ENCODE peak calls at places on chromosomes 4 and X, in seven cellular contexts. X is psoas muscle, J is heart right ventricle, Q is ovary, I is epithelial cell of esophagus, V is colonic mucosa, H is tibial artery. K is an unnamed sample.

GRCh38 chr4:26736621-26737020 is 124.0 kb upstream of the STIM2 start:
- DNase-seq in X (no peak), J (no peak), Q (no peak), I (peak; percentile 89), V (no peak), H (no peak), K (no peak)

GRCh38 chr4:40579983-40580382 is 49.7 kb downstream of the RBM47 start:
- DNase-seq in X (no peak), J (no peak), Q (no peak), I (peak; percentile 92), V (no peak), H (no peak), K (no peak)

GRCh38 chrX:65300104-65300809 is 234.3 kb downstream of the LAS1L start:
- DNase-seq in X (no peak), J (no peak), Q (no peak), I (no peak), V (no peak), H (no peak), K (no peak)

GRCh38 chrX:78357342-78358055 is 30.1 kb upstream of the CYSLTR1 start:
- DNase-seq in X (no peak), J (no peak), Q (no peak), I (peak; percentile 88), V (no peak), H (no peak), K (no peak)

GRCh38 chrX:127708155-127708554 is 344.0 kb downstream of the ACTRT1 start:
- DNase-seq in X (no peak), J (no peak), Q (no peak), I (peak; percentile 37), V (no peak), H (no peak), K (no peak)

GRCh38 chr4:67052981-67053380 is 492.3 kb downstream of the CENPC start:
- DNase-seq in X (no peak), J (no peak), Q (no peak), I (no peak), V (no peak), H (no peak), K (no peak)

GRCh38 chr4:90127223-90127705 is at the start of gene CCSER1:
- DNase-seq in X (peak; percentile 73), J (peak; percentile 76), Q (peak; percentile 24), I (peak; percentile 75), V (peak; percentile 80), H (peak; percentile 76), K (peak; percentile 81)

GRCh38 chr4:180913750-180914149 is 1329.5 kb upstream of the TENM3 start:
- DNase-seq in X (no peak), J (no peak), Q (no peak), I (peak; percentile 77), V (no peak), H (no peak), K (no peak)

GRCh38 chrX:74133156-74133796 is 170.7 kb upstream of the ZCCHC13 start:
- DNase-seq in X (no peak), J (peak; percentile 13), Q (no peak), I (peak; percentile 61), V (peak; percentile 27), H (no peak), K (no peak)

GRCh38 chr4:175509320-175509719 is 302.7 kb downstream of the GPM6A start:
- DNase-seq in X (no peak), J (no peak), Q (no peak), I (peak; percentile 17), V (no peak), H (no peak), K (no peak)

GRCh38 chrX:115892787-115893671 is 277.5 kb upstream of the AGTR2 start:
- DNase-seq in X (peak; percentile 77), J (no peak), Q (peak; percentile 68), I (peak; percentile 22), V (peak; percentile 79), H (no peak), K (peak; percentile 74)

GRCh38 chrX:19410259-19410658 is 66.5 kb downstream of the PDHA1 start:
- DNase-seq in X (no peak), J (no peak), Q (no peak), I (no peak), V (no peak), H (no peak), K (no peak)

GRCh38 chrX:46376246-46376885 is 168.9 kb downstream of the ZNF674 start:
- DNase-seq in X (no peak), J (no peak), Q (no peak), I (peak; percentile 71), V (peak; percentile 22), H (no peak), K (no peak)

GRCh38 chr4:108877821-108878220 is 115.0 kb upstream of the ETNPPL start:
- DNase-seq in X (no peak), J (no peak), Q (no peak), I (peak; percentile 28), V (no peak), H (no peak), K (no peak)

DNA sequence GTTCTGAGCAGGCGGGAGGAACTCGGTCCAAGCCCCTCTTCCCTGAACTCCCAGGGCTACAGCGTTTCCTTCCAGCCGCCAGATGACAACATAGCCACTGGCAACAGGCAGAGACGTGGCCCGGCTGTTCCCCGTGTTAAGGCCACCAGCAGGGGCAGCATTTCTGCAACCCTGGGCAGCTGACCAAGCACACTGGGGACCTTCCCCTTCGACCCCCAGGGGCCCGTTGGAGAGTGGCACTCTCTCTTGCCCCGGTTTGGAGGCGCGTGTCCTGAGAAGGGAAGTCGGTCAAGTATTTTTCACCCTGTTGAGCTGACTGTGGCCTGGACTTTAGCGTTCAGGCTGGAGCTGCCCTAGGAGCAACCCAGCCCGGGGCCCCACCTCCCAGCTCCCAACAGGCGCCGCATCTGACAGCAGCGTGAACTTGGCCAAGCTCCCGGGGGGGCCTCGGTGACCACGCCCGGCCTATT is 37.6 kb downstream of the ZBTB49 start:
- DNase-seq in X (no peak), J (peak; percentile 13), Q (peak; percentile 36), I (peak; percentile 9), V (no peak), H (peak; percentile 50), K (no peak)
- TF ChIP-seq CTCF in X (no peak), J (peak; percentile 42), Q (no peak), I (no peak), V (no peak), H (no peak), K (no peak)

DNA sequence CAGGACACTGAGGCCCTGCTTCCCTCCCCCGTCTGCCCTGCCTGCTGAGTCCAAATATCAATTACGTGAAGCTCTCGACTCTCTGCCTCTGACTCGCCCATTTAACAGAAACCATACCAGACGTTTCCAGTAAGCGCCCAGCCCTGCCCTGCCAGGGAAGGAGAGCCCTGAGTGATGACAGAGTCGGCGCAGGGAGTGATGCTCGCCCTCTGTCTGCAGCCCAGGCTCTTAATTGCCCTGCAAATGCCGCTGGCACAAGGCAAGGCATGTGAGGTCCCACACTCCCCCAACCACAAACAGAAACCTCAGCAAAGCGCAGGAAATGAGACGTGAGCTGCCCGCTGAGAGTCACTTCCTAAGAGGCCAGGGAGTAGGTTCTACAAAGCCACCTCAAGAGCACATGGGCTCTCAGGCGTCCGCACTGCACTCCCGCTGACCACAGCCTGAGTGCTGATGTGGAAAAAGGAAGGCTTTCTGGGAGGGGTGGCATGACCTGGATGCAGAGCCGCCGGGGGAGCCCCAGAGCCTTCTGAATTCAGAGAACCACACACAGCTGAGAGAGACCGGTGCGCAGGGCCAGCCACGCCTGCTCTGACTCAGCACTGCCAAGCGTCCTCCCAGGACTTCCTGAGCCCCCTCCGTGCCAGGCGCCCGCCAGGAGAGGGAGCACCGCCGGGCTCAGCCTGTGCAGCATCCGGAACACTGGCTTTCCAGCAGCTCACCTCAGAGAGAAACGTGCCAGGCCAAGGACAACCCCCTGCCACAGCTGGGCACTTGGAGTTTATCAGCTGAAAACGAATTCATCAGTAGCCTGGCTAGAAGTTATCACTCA is 5.3 kb downstream of the ZFYVE28 start:
- DNase-seq in X (peak; percentile 91), J (peak; percentile 69), Q (peak; percentile 41), I (peak; percentile 87), V (peak; percentile 90), H (peak; percentile 90), K (peak; percentile 76)
- H3K4me3 ChIP-seq in X (peak overlapping the region; percentile 44), J (peak overlapping the region; percentile 38), Q (no peak overlapping the region), I (peak overlapping the region; percentile 27), V (peak overlapping the region; percentile 26), H (peak overlapping the region; percentile 15), K (no peak overlapping the region)

GRCh38 chr4:13246107-13246506 is 238.0 kb downstream of the RAB28 start:
- DNase-seq in X (no peak), J (no peak), Q (no peak), I (no peak), V (no peak), H (no peak), K (no peak)

GRCh38 chr4:13243152-13243551 is 241.0 kb downstream of the RAB28 start:
- DNase-seq in X (no peak), J (no peak), Q (no peak), I (no peak), V (no peak), H (no peak), K (no peak)

GRCh38 chr4:13244342-13244905 is 239.7 kb downstream of the RAB28 start:
- DNase-seq in X (no peak), J (no peak), Q (no peak), I (no peak), V (no peak), H (no peak), K (no peak)

DNA sequence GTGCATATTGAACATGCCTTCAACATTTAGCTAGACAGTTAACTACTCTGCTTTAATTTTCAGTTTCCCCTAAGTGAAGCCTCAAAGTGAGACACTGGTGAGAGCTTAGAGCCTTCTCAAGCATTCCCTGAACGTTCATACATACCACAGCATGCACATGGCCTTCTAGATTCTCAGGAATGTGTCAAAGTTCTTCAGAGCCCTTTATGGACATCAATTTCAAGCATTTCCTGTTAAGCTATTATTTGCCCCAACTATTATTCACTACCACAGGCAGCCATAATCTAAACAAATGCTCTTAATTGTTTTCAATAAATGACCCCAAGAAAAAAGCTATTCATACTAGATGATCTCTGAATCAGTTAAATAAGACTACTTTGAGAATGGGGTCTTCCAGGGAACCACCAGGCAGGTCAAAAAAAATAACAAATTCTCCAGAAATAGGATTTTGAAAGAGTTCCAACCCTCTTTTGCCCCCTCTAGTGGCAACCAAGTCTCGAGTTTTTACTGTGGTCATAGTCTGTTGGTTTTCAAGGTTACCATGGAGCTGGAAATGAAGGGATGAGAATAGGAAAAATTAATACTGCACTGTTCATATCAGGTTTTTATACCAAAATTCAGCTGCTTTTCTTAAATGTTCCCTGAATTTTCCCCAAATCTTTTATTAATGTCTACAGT is 235.4 kb downstream of the RAB28 start:
- DNase-seq in X (no peak), J (no peak), Q (no peak), I (no peak), V (no peak), H (no peak), K (no peak)
- TF ChIP-seq CTCF in X (no peak), J (no peak), Q (no peak), I (no peak), V (no peak), H (no peak), K (no peak)

DNA sequence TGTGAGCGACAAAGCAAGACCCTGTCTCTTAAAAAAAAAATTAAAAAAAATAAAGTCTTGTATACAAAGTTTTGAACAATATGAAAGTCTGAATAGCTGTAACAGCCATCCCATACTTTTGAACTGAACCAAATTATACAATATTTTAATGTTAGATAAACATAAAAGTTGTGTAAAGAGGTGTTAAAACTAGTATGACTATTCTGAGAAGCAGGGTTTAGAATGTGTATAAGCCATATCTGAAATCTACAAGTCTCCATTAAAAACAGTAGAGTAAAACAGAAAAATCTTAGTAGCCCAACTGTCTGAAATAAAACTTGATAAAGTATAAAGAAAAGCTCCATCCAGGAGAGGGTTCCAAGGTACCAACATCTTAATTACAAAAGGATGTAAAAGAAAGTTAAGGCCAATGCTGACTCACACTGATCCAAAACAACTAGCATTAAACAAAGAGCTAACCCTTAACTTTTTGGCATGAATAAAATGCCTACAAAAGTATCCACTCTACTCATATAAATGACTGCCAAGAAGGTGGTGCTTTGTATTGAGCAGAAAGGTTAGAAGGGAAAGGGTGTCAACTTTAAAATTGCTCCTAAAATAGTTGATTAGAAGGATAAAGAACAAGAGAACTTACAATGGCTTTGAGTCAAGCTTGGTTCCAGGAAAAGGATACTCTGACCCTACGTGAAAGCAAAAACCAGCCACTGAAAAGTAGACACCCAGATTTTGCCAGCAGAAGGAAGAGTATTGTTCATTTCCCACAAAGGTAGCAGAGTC is 18.5 kb downstream of the CNOT6L start:
- DNase-seq in X (no peak), J (peak; percentile 11), Q (no peak), I (no peak), V (no peak), H (no peak), K (no peak)
- H3K4me3 ChIP-seq in X (peak overlapping the region; percentile 34), J (peak overlapping the region; percentile 14), Q (no peak overlapping the region), I (no peak overlapping the region), V (no peak overlapping the region), H (no peak overlapping the region), K (no peak overlapping the region)